ENCODE peak calls at places on chromosomes 6 and 20, in seven cellular contexts. F is GM23248; N is IMR-90; D is CD8-positive, alpha-beta T cell; A is vagina; Z is tibial nerve; Q is pancreas. M is an unnamed sample. For H3K4me1 and H3K36me3, the result is how much of the 10 kb centered on the place peaks cover.

GRCh38 chr6:154805288-154805911 is 72.2 kb downstream of the SCAF8 start:
- DNase-seq in F (peak), N (peak), D (no peak), A (no peak), Z (no peak), Q (no peak), M (no peak)

GRCh38 chr20:2140561-2140960 is 38.9 kb downstream of the STK35 start:
- DNase-seq in F (peak), N (peak), D (no peak), A (no peak), Z (peak), Q (peak), M (no peak)

GRCh38 chr6:5025911-5026819 is 22.3 kb upstream of the RPP40 start:
- DNase-seq in F (peak), N (peak), D (no peak), A (peak), Z (peak), Q (peak), M (no peak)

GRCh38 chr6:53513519-53513966 is 31.4 kb downstream of the GCLC start:
- DNase-seq in F (no peak), N (no peak), D (no peak), A (no peak), Z (no peak), Q (no peak), M (no peak)

GRCh38 chr6:3722211-3722621 is 29.3 kb downstream of the PXDC1 start:
- DNase-seq in F (peak), N (peak), D (no peak), A (no peak), Z (no peak), Q (no peak), M (no peak)

GRCh38 chr6:7919871-7920270 is 9.3 kb upstream of the TXNDC5 start:
- DNase-seq in F (peak), N (no peak), D (no peak), A (peak), Z (no peak), Q (no peak), M (no peak)

GRCh38 chr6:113039013-113039412 is 691.9 kb downstream of the RFPL4B start:
- DNase-seq in F (no peak), N (no peak), D (no peak), A (no peak), Z (no peak), Q (no peak), M (no peak)

GRCh38 chr20:23336476-23336875 is 14.1 kb upstream of the NXT1 start:
- DNase-seq in F (no peak), N (no peak), D (no peak), A (no peak), Z (no peak), Q (no peak), M (no peak)

GRCh38 chr6:81894788-81895221 is 142.3 kb upstream of the TENT5A start:
- DNase-seq in F (peak), N (peak), D (no peak), A (no peak), Z (peak), Q (no peak), M (no peak)

GRCh38 chr20:57048027-57048869 is 218.2 kb downstream of the BMP7 start:
- DNase-seq in F (peak), N (no peak), D (no peak), A (no peak), Z (no peak), Q (no peak), M (no peak)

GRCh38 chr6:112283621-112284020 is 29.3 kb upstream of the LAMA4 start:
- DNase-seq in F (no peak), N (no peak), D (no peak), A (no peak), Z (no peak), Q (no peak), M (no peak)

GRCh38 chr20:5122861-5123260 is 3.1 kb upstream of the PCNA start:
- DNase-seq in F (no peak), N (peak), D (no peak), A (no peak), Z (no peak), Q (no peak), M (no peak)

GRCh38 chr6:35218021-35218420 is 4.3 kb downstream of the SCUBE3 start:
- DNase-seq in F (peak), N (peak), D (no peak), A (no peak), Z (no peak), Q (no peak), M (no peak)

GRCh38 chr6:152625213-152625612 is 11.9 kb downstream of the SYNE1 start:
- DNase-seq in F (no peak), N (no peak), D (no peak), A (no peak), Z (no peak), Q (no peak), M (no peak)

GRCh38 chr20:31722388-31723281 is at the start of gene BCL2L1:
- DNase-seq in F (peak), N (peak), D (peak), A (no peak), Z (peak), Q (peak), M (no peak)

GRCh38 chr6:29530671-29531310 is 28.7 kb downstream of the UBD start:
- DNase-seq in F (no peak), N (no peak), D (no peak), A (no peak), Z (no peak), Q (no peak), M (no peak)

GRCh38 chr6:10210052-10210451 is 204.8 kb downstream of the TFAP2A start:
- DNase-seq in F (peak), N (no peak), D (no peak), A (no peak), Z (peak), Q (no peak), M (no peak)

GRCh38 chr6:40160826-40161225 is 226.6 kb upstream of the MOCS1 start:
- DNase-seq in F (peak), N (no peak), D (no peak), A (no peak), Z (no peak), Q (no peak), M (no peak)

GRCh38 chr6:26022166-26022510 is 59.5 kb downstream of the TRIM38 start:
- DNase-seq in F (peak), N (peak), D (peak), A (no peak), Z (peak), Q (no peak), M (no peak)

GRCh38 chr6:39370021-39370420 is 47.5 kb upstream of the KCNK16 start:
- DNase-seq in F (peak), N (no peak), D (no peak), A (no peak), Z (no peak), Q (peak), M (no peak)

GRCh38 chr6:27161946-27162603 is 85.4 kb upstream of the PRSS16 start:
- DNase-seq in F (peak), N (peak), D (no peak), A (no peak), Z (no peak), Q (no peak), M (peak)

GRCh38 chr6:22108199-22108598 is 188.6 kb downstream of the PRL start:
- DNase-seq in F (peak), N (no peak), D (no peak), A (no peak), Z (no peak), Q (no peak), M (no peak)

GRCh38 chr6:108914235-108915022 is 66.2 kb downstream of the ARMC2 start:
- DNase-seq in F (peak), N (peak), D (peak), A (no peak), Z (no peak), Q (no peak), M (no peak)

GRCh38 chr6:87473419-87473903 is 687 bp downstream of the SLC35A1 start:
- DNase-seq in F (peak), N (peak), D (no peak), A (no peak), Z (no peak), Q (no peak), M (peak)

GRCh38 chr20:53594068-53595017 is 704 bp upstream of the ZNF217 start:
- DNase-seq in F (peak), N (peak), D (peak), A (peak), Z (peak), Q (peak), M (no peak)

GRCh38 chr6:41639556-41640371 is 1.5 kb downstream of the MDFI start:
- DNase-seq in F (no peak), N (no peak), D (no peak), A (no peak), Z (no peak), Q (no peak), M (no peak)

GRCh38 chr6:82097676-82098075 is 149.9 kb downstream of the IBTK start:
- DNase-seq in F (no peak), N (no peak), D (no peak), A (no peak), Z (no peak), Q (no peak), M (no peak)

GRCh38 chr6:140256213-140256612 is 881.8 kb upstream of the CITED2 start:
- DNase-seq in F (no peak), N (peak), D (no peak), A (no peak), Z (no peak), Q (no peak), M (no peak)

GRCh38 chr6:52568320-52568719 is 8.5 kb downstream of the TRAM2 start:
- DNase-seq in F (no peak), N (no peak), D (no peak), A (no peak), Z (no peak), Q (no peak), M (no peak)

GRCh38 chr6:137493218-137494038 is 766 bp downstream of the OLIG3 start:
- DNase-seq in F (no peak), N (no peak), D (peak), A (no peak), Z (no peak), Q (peak), M (no peak)

GRCh38 chr6:160733045-160733646 is 31.1 kb downstream of the PLG start:
- DNase-seq in F (peak), N (peak), D (peak), A (no peak), Z (peak), Q (peak), M (peak)

GRCh38 chr6:43436577-43437282 is 9.4 kb downstream of the ABCC10 start:
- DNase-seq in F (peak), N (peak), D (no peak), A (no peak), Z (peak), Q (peak), M (no peak)

GRCh38 chr20:6209093-6209492 is 86.3 kb upstream of the FERMT1 start:
- DNase-seq in F (no peak), N (no peak), D (no peak), A (no peak), Z (no peak), Q (no peak), M (no peak)

DNA sequence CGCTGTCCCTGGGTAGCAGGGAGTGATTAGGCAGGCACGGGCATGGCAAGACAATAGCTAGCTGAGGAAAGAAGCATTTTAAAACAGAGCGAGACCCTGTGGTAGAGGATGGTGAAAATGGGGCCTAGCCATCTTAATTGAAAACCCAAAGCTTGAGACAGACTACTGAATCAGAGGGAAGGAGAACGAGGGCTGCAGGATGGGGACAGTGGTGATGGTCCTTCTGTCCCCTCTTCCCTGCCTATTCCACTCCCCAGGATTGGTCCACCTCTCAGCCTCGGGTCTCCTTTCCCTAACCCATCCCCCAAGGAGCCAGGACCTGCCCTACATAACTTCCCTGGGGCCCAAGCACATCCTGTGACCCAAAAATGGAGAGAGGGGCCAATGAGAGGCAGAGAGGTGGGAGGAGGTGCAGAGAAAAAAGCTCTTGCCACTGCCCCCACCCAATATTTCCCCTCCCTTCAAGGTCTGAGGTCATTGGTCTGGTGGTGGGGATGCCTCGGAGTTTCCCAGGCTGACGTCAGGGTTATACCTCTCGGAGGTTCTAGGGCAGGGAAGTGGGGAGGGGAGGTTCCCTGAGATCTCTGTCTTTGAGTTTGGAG is 884 bp upstream of the CUTA start:
- DNase-seq in F (no peak), N (peak), D (peak), A (no peak), Z (no peak), Q (no peak), M (no peak)
- H3K4me1 ChIP-seq in F (under half), N (under half), D (half or more), A (under half), Z (half or more), Q (under half), M (under half)

GRCh38 chr6:31642798-31643570 is 9.5 kb downstream of the BAG6 start:
- DNase-seq in F (no peak), N (no peak), D (no peak), A (no peak), Z (no peak), Q (no peak), M (no peak)

GRCh38 chr6:31639449-31639861 is 13.0 kb downstream of the BAG6 start:
- DNase-seq in F (peak), N (peak), D (no peak), A (no peak), Z (no peak), Q (no peak), M (no peak)

GRCh38 chr6:31641370-31641769 is 11.1 kb downstream of the BAG6 start:
- DNase-seq in F (no peak), N (no peak), D (no peak), A (no peak), Z (no peak), Q (no peak), M (no peak)

GRCh38 chr6:31639043-31639442 is 13.4 kb downstream of the BAG6 start:
- DNase-seq in F (no peak), N (no peak), D (no peak), A (no peak), Z (no peak), Q (no peak), M (no peak)

DNA sequence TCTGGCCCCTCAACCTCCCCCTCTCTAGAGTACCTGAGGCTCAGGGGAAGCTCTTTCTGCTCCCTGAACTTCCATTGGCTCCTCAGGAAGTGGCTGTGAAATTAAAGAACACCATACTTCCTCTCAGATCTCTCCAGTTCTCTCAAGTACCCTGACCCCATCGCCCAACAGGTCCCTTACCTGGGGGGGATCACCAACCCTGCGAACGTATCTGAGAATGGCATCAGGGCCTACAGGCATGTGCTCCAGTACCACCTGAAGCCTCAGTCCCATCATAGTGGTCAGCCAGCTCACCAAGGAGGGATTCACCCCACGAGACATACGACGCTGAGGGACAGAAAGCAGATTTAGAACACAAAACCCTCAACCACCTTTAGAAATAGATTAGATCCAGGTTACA is 11.8 kb downstream of the BAG6 start:
- DNase-seq in F (no peak), N (no peak), D (no peak), A (no peak), Z (no peak), Q (no peak), M (no peak)
- H3K36me3 ChIP-seq in F (half or more), N (half or more), D (half or more), A (under half), Z (half or more), Q (under half), M (under half)

DNA sequence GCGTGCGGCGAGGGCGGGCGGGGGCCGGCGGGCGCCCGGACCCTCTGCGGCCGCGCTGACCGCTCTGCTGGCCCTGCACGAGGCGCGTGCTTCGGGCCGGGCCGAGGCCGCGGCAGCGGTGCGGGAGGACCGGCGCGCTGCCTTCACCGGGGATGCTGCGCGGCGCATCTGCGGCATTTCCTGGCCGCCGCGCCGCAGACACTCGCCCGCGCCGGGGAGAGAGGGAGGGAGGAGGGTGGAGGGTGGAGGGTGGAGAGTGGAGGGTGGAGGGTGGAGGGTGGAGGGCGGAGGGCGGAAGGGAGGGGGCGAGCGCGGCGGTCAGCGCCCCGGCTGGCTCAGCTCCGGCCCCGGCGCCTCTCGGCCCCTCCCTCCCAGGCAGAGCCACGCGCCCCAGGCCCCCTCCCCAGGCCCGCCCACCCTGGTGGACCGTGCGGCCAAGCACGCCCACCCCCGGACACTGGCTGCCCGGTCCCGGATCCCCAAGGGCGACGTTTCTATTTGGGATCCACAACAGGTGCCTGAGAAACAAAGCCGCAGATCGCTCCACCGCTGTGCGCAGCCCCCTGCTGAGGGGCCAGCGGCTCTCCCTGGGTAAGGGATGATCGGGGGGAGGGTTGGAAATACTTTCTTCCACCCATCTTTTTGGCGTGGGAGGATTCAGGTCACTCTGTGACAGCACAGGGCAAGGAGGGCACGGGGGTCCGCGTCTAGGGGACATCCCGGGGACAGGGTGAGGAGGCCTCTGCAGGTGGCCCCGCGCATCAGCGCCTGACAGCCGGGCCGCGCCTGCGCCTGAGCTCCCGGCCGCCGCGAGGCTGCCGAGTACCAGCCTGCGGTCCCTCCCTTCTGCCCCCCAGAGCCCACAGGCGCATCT is 111.2 kb upstream of the BEND6 start:
- DNase-seq in F (peak), N (peak), D (peak), A (no peak), Z (peak), Q (peak), M (no peak)
- H3K27ac ChIP-seq in F (peak), N (peak), D (no peak), A (peak), Z (peak), Q (no peak), M (peak)

GRCh38 chr20:62771396-62772102 is 24.7 kb upstream of the MRGBP start:
- DNase-seq in F (no peak), N (no peak), D (no peak), A (no peak), Z (no peak), Q (no peak), M (no peak)

GRCh38 chr20:62770111-62770910 is 26.0 kb upstream of the MRGBP start:
- DNase-seq in F (no peak), N (no peak), D (no peak), A (no peak), Z (no peak), Q (no peak), M (no peak)

GRCh38 chr20:62772103-62772611 is 24.1 kb upstream of the MRGBP start:
- DNase-seq in F (no peak), N (no peak), D (no peak), A (no peak), Z (no peak), Q (no peak), M (no peak)

GRCh38 chr20:62769346-62770071 is 26.8 kb upstream of the MRGBP start:
- DNase-seq in F (no peak), N (no peak), D (no peak), A (no peak), Z (no peak), Q (no peak), M (no peak)

GRCh38 chr20:62770916-62771315 is 25.4 kb upstream of the MRGBP start:
- DNase-seq in F (no peak), N (no peak), D (no peak), A (no peak), Z (no peak), Q (no peak), M (no peak)
- H3K4me1 ChIP-seq in F (under half), N (under half), D (under half), A (under half), Z (under half), Q (under half), M (under half)

GRCh38 chr6:36220211-36220610 is 23.7 kb downstream of the BRPF3 start:
- DNase-seq in F (no peak), N (no peak), D (no peak), A (no peak), Z (no peak), Q (no peak), M (no peak)
- H3K36me3 ChIP-seq in F (half or more), N (under half), D (half or more), A (under half), Z (half or more), Q (under half), M (under half)

DNA sequence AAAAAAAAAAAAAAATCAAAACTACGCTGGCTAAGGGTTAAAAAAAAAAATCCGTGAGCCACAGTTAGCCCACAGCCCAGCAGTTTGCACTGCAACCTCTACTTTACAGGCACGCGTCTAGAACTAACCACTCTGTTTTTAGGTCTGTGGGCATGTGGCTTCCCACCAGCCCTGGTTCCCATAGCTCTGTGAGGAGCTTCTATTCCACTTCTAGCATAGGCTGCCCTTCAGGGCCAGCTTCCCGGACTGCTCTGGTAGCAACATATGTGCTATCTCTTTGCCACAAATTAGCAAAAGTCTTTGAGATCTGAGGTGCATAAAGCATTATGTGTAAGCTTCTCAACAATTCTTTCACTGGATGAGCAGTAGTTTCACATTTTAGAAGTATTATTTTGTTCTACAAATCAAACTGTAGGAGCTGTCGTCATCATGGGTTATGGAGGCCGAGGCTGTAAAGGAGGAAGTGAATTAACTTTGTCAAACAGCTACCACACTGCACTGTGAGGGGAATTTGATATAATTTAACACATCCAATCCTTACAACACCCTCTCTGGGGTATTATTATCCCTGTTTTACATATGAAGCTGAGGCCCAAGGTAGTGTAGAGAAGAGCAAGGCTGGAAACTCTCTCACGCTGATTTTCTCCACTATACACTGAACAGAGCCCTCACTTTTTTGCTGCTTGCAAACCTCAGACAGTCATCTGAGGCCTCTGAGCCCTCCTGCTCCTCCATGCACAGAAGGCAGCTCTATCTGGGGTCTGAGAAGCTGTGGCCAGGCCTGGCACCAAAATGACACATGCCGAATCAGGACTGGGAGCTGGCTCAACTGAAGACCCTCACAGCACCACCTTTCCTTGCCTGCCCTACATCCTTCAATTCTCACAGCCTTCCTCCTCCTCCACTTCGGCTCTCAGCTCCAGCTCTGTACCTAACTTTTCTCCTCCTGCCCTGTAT is 35.3 kb downstream of the MAN1A1 start:
- DNase-seq in F (no peak), N (no peak), D (peak), A (no peak), Z (no peak), Q (no peak), M (no peak)
- H3K27ac ChIP-seq in F (no peak), N (no peak), D (peak), A (no peak), Z (no peak), Q (no peak), M (no peak)

GRCh38 chr6:15319677-15320076 is 73.8 kb downstream of the JARID2 start:
- DNase-seq in F (no peak), N (no peak), D (no peak), A (no peak), Z (no peak), Q (no peak), M (no peak)
- H3K4me1 ChIP-seq in F (under half), N (under half), D (half or more), A (under half), Z (half or more), Q (under half), M (under half)